ENCODE peak calls at places on chromosomes 6 and 20, in five cellular contexts. D is fibroblast of lung, H is cardiac muscle cell, E is fibroblast of villous mesenchyme, V is MM.1S. Q is an unnamed sample.

GRCh38 chr6:110876170-110876773 is 1.7 kb downstream of the AMD1 start:
- DNase-seq in H (peak; percentile 93), D (peak; percentile 91), E (peak; percentile 97), V (peak; percentile 59), Q (no peak)

GRCh38 chr20:13447385-13448180 is 191.1 kb downstream of the TASP1 start:
- DNase-seq in E (no peak), D (no peak), H (no peak), V (no peak), Q (no peak)

GRCh38 chr6:99013145-99013544 is 65.4 kb upstream of the FBXL4 start:
- DNase-seq in D (peak; percentile 99), V (no peak), E (peak; percentile 57), H (no peak), Q (no peak)

GRCh38 chr6:35497571-35498406 is 910 bp upstream of the TEAD3 start:
- DNase-seq in E (peak; percentile 94), V (peak; percentile 42), D (peak; percentile 73), H (peak; percentile 66), Q (no peak)

GRCh38 chr20:59152559-59153354 is 10.9 kb upstream of the ZNF831 start:
- DNase-seq in D (no peak), E (no peak), V (no peak), H (no peak), Q (no peak)

GRCh38 chr20:52154575-52154974 is 37.0 kb downstream of the ZFP64 start:
- DNase-seq in E (no peak), D (no peak), V (no peak), H (no peak), Q (no peak)

GRCh38 chr6:144390886-144391285 is 105.8 kb downstream of the UTRN start:
- DNase-seq in V (no peak), E (peak; percentile 25), H (no peak), D (no peak), Q (no peak)

GRCh38 chr6:74137910-74138309 is 441.9 kb downstream of the CD109 start:
- DNase-seq in D (peak; percentile 40), E (peak; percentile 68), H (no peak), V (no peak), Q (no peak)

GRCh38 chr6:112357801-112358200 is 10.7 kb downstream of the RFPL4B start:
- DNase-seq in V (no peak), E (no peak), D (peak; percentile 71), H (no peak), Q (no peak)

GRCh38 chr6:157070403-157071107 is 252.8 kb downstream of the TMEM242 start:
- DNase-seq in V (no peak), H (no peak), D (peak; percentile 60), E (no peak), Q (no peak)

GRCh38 chr6:47743744-47744143 is 38.1 kb upstream of the OPN5 start:
- DNase-seq in H (no peak), D (peak; percentile 50), V (no peak), E (no peak), Q (no peak)

GRCh38 chr6:150334790-150335783 is 33.7 kb upstream of the IYD start:
- DNase-seq in V (peak; percentile 9), H (peak; percentile 62), E (peak; percentile 77), D (peak; percentile 69), Q (peak; percentile 19)

GRCh38 chr6:21135484-21136005 is 458.0 kb upstream of the SOX4 start:
- DNase-seq in D (no peak), E (no peak), V (no peak), H (no peak), Q (no peak)

GRCh38 chr6:167093922-167094432 is 28.9 kb upstream of the CCR6 start:
- DNase-seq in E (no peak), D (no peak), V (peak; percentile 45), H (no peak), Q (peak; percentile 80)

GRCh38 chr6:98880486-98880885 is 46.1 kb downstream of the POU3F2 start:
- DNase-seq in E (no peak), V (peak; percentile 71), H (no peak), D (no peak), Q (peak; percentile 4)

GRCh38 chr20:39249798-39250197 is 287.7 kb downstream of the DHX35 start:
- DNase-seq in V (no peak), D (no peak), E (no peak), H (no peak), Q (no peak)

GRCh38 chr6:6362051-6362450 is 41.6 kb upstream of the F13A1 start:
- DNase-seq in E (no peak), H (no peak), D (peak; percentile 0), V (no peak), Q (no peak)

GRCh38 chr20:4406627-4407026 is 315.1 kb upstream of the PRND start:
- DNase-seq in H (no peak), E (peak; percentile 79), D (peak; percentile 95), V (no peak), Q (no peak)

GRCh38 chr6:35025241-35026188 is 115.6 kb downstream of the TCP11 start:
- DNase-seq in V (no peak), D (no peak), H (no peak), E (no peak), Q (no peak)

GRCh38 chr20:60132162-60132826 is 174.1 kb downstream of the CDH26 start:
- DNase-seq in H (no peak), D (no peak), V (no peak), E (no peak), Q (no peak)

GRCh38 chr6:27825025-27825823 is 87.0 kb downstream of the OR2B2 start:
- DNase-seq in H (no peak), V (peak; percentile 22), E (peak; percentile 35), D (no peak), Q (no peak)

GRCh38 chr6:112018619-112019416 is 35.1 kb upstream of the CCN6 start:
- DNase-seq in D (no peak), E (peak; percentile 87), V (no peak), H (no peak), Q (no peak)

GRCh38 chr6:31778193-31778592 is 1.1 kb upstream of the VWA7 start:
- DNase-seq in D (no peak), V (no peak), H (no peak), E (no peak), Q (no peak)

GRCh38 chr6:14734416-14735340 is 511.2 kb upstream of the JARID2 start:
- DNase-seq in H (no peak), E (peak; percentile 80), D (peak; percentile 97), V (no peak), Q (peak; percentile 65)

GRCh38 chr6:33952016-33952415 is 148.2 kb upstream of the MLN start:
- DNase-seq in E (no peak), H (no peak), V (no peak), D (no peak), Q (no peak)

GRCh38 chr6:25499851-25500250 is 152.2 kb upstream of the SCGN start:
- DNase-seq in H (no peak), D (peak; percentile 72), V (no peak), E (no peak), Q (no peak)

GRCh38 chr6:149454405-149454848 is 30.4 kb downstream of the ZC3H12D start:
- DNase-seq in V (no peak), D (peak; percentile 88), E (peak; percentile 91), H (no peak), Q (no peak)

GRCh38 chr20:24491043-24491756 is 21.8 kb downstream of the SYNDIG1 start:
- DNase-seq in V (no peak), E (no peak), H (no peak), D (peak; percentile 11), Q (no peak)

GRCh38 chr20:18056174-18057105 is 1.3 kb downstream of the OVOL2 start:
- DNase-seq in H (peak; percentile 33), V (peak; percentile 68), D (peak; percentile 1), E (peak; percentile 4), Q (no peak)

GRCh38 chr20:32535953-32536823 is 48.9 kb downstream of the NOL4L start:
- DNase-seq in E (no peak), D (no peak), V (peak; percentile 83), H (peak; percentile 71), Q (peak; percentile 36)

GRCh38 chr6:37862992-37863391 is 43.5 kb downstream of the ZFAND3 start:
- DNase-seq in V (no peak), D (peak; percentile 77), H (no peak), E (peak; percentile 28), Q (no peak)

GRCh38 chr6:155530219-155530834 is 74.7 kb upstream of the NOX3 start:
- DNase-seq in V (peak; percentile 12), E (peak; percentile 59), D (peak; percentile 39), H (peak; percentile 30), Q (peak; percentile 26)

GRCh38 chr20:47888351-47888750 is 103.1 kb upstream of the SULF2 start:
- DNase-seq in E (no peak), H (no peak), V (no peak), D (no peak), Q (no peak)

GRCh38 chr20:19451591-19452295 is 239.3 kb downstream of the SLC24A3 start:
- DNase-seq in E (peak; percentile 12), H (peak; percentile 25), D (no peak), V (no peak), Q (no peak)

GRCh38 chr20:19453781-19454310 is 241.4 kb downstream of the SLC24A3 start:
- DNase-seq in H (no peak), E (no peak), D (no peak), V (no peak), Q (no peak)

GRCh38 chr20:19449051-19449450 is 236.6 kb downstream of the SLC24A3 start:
- DNase-seq in D (peak; percentile 6), V (no peak), H (no peak), E (no peak), Q (no peak)

GRCh38 chr20:19453369-19453768 is 240.9 kb downstream of the SLC24A3 start:
- DNase-seq in V (no peak), H (no peak), D (no peak), E (no peak), Q (no peak)

DNA sequence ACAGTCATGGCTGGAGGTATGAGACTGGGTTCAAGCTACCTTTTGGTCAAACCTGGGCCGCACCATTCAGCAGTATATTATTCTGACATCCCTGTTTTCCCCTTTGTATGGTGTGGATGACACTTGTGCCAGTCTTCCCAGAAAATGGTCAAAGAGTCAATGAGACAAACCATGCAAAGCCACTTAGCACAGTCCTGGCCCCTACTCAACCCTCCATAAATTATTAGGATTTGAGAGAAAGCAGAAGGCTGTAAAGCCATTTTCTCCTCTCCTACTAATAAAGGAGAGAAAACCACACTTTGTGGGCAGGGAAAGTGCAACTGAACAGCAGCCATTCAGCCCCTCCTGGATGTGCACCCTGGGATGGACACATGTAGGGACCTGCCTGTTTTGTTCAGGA is 236.2 kb downstream of the SLC24A3 start:
- DNase-seq in D (no peak), V (no peak), H (no peak), E (no peak), Q (no peak)
- TF ChIP-seq CTCF in D (no peak), V (no peak), H (no peak), E (no peak), Q (no peak)

GRCh38 chr20:31475032-31475431 is at the start of the genes DEFB124 and REM1:
- DNase-seq in V (peak; percentile 26), E (no peak), D (no peak), H (no peak), Q (no peak)
- H3K4me3 ChIP-seq in V (peak within 1 kb of the TSS; percentile 31), E (no peak within 1 kb of the TSS), D (no peak within 1 kb of the TSS), H (no peak within 1 kb of the TSS), Q (no peak within 1 kb of the TSS)

DNA sequence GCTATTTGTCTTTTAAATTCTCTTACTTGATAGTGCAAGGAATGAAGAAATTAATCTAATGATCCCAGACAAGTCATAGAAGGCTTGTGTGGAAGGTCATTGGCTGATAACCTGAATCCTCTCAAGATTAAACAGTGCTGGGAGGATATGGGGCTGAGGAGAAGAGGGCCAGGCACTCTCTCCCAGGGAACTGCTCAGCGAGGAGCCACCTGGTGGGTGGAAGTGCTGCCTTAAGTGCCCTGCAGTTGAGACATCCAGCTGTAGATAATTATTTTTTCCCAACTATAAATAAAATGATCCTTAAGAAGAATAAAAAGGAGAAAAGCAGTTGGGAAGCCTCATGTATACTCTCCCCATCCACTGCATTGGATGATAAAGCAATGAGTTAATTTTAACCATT is 47.9 kb downstream of the BTBD3 start:
- DNase-seq in D (no peak), H (no peak), E (no peak), V (no peak), Q (no peak)
- TF ChIP-seq CTCF in D (no peak), H (no peak), E (peak; percentile 37), V (no peak), Q (no peak)

GRCh38 chr20:63696628-63697356 is at the start of gene TNFRSF6B:
- DNase-seq in H (peak; percentile 39), E (no peak), V (no peak), D (no peak), Q (no peak)
- H3K4me3 ChIP-seq in H (no peak within 1 kb of the TSS), E (peak within 1 kb of the TSS; percentile 23), V (no peak within 1 kb of the TSS), D (no peak within 1 kb of the TSS), Q (no peak within 1 kb of the TSS)